ENCODE peak calls at places on chromosome 7, in six cellular contexts. A is GM10248, C is mucosa of descending colon, J is foreskin fibroblast, E is BJ, T is K562. N is an unnamed sample.

GRCh38 chr7:98852826-98853225 is 17.0 kb downstream of the TMEM130 start:
- DNase-seq in A (no peak), C (no peak), J (peak; percentile 39), E (no peak), T (no peak), N (peak; percentile 45)

GRCh38 chr7:115984105-115984504 is 46.5 kb downstream of the TFEC start:
- DNase-seq in A (no peak), C (no peak), J (peak; percentile 61), E (no peak), T (no peak), N (no peak)

GRCh38 chr7:151518105-151518780 is 1.5 kb downstream of the RHEB start:
- DNase-seq in A (no peak), C (peak; percentile 70), J (peak; percentile 73), E (no peak), T (no peak), N (peak; percentile 41)

GRCh38 chr7:138449580-138449979 is 10.5 kb upstream of the TRIM24 start:
- DNase-seq in A (no peak), C (no peak), J (no peak), E (no peak), T (peak; percentile 72), N (no peak)

GRCh38 chr7:139495726-139496125 is 12.3 kb upstream of the KLRG2 start:
- DNase-seq in A (no peak), C (no peak), J (no peak), E (no peak), T (no peak), N (no peak)

GRCh38 chr7:27611043-27611442 is 51.6 kb downstream of the HIBADH start:
- DNase-seq in A (no peak), C (no peak), J (peak; percentile 76), E (peak; percentile 35), T (no peak), N (peak; percentile 81)

GRCh38 chr7:103914147-103914899 is 75.1 kb downstream of the RELN start:
- DNase-seq in A (no peak), C (no peak), J (no peak), E (no peak), T (peak; percentile 50), N (no peak)

GRCh38 chr7:12964836-12965235 is 277.4 kb downstream of the ARL4A start:
- DNase-seq in A (no peak), C (no peak), J (no peak), E (no peak), T (no peak), N (no peak)

GRCh38 chr7:45178241-45179225 is 20.9 kb downstream of the RAMP3 start:
- DNase-seq in A (no peak), C (no peak), J (no peak), E (no peak), T (peak; percentile 59), N (no peak)

GRCh38 chr7:46742608-46743000 is 821.5 kb upstream of the IGFBP3 start:
- DNase-seq in A (no peak), C (no peak), J (no peak), E (no peak), T (no peak), N (no peak)

GRCh38 chr7:104272767-104273384 is 55.5 kb upstream of the LHFPL3 start:
- DNase-seq in A (peak; percentile 25), C (no peak), J (peak; percentile 44), E (no peak), T (peak; percentile 24), N (peak; percentile 59)

GRCh38 chr7:4803397-4804241 is 28.2 kb downstream of the AP5Z1 start:
- DNase-seq in A (no peak), C (no peak), J (no peak), E (no peak), T (no peak), N (no peak)

DNA sequence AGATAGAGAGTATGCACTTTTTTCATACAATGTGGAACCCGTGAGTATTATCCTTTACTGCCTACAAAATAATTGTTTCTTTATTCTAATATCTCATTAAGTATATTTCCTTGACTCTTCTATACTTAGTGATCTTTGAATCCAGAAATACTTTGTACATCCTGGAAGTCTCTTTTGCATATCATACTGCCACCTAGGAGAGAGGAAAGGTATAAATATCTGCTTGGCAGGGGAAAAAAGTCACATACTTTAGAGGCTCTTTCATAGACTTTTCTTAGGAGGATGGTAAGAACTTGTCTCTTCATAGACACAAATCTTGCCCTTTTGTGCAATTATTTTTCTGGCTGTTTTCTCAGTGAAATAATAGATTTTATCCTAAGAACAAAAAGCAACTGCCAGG is 436.0 kb downstream of the PAXIP1 start:
- DNase-seq in A (no peak), C (no peak), J (no peak), E (no peak), T (no peak), N (no peak)
- TF ChIP-seq CTCF in A (no peak), C (no peak), J (no peak), E (no peak), T (peak; percentile 33), N (no peak)

DNA sequence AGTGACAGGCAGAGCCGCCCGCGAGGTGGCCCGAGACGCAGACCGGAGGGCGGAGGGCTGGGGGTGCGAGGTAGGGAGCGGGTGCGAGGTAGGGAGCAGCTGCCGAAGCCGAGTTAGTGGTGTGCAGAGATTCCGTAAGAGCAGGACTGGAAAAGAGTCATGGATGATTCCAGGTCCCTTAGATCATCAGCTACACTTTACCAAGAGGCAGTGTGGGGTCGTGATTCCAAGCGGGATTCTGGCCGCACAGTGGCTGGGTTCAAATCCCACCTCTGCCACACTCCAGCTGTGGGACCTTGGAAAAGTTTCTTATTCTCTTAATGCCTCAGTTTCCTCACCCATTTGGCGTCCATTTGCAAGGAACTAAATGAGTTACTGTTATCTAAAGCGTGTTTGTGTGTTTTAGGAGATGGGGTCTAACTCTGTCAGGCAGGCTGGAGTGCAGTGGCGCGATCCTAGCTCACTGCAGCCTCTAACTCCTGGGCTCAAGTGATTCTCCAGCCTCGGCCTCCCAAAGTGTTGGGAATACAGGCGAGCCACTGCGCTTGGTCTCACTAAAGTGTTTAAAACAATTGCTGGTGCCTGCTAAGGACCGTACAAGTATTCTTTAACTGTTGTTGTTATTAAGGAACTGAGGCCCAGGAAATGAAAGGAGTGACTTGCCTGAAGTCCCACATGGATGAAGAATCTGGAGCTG is 1.1 kb downstream of the NDUFB2 start:
- DNase-seq in A (no peak), C (no peak), J (no peak), E (no peak), T (no peak), N (no peak)
- TF ChIP-seq CTCF in A (no peak), C (no peak), J (no peak), E (no peak), T (no peak), N (no peak)

GRCh38 chr7:142300689-142301088 is 42.8 kb upstream of the PRSS58 start:
- DNase-seq in A (no peak), C (no peak), J (no peak), E (no peak), T (peak; percentile 39), N (no peak)
- TF ChIP-seq CTCF in A (no peak), C (no peak), J (no peak), E (no peak), T (peak; percentile 50), N (peak; percentile 48)

GRCh38 chr7:39187130-39187529 is 209.4 kb downstream of the POU6F2 start:
- DNase-seq in A (no peak), C (no peak), J (no peak), E (no peak), T (no peak), N (no peak)
- TF ChIP-seq CTCF in A (no peak), C (no peak), J (no peak), E (no peak), T (no peak), N (no peak)